ENCODE peak calls at places on chromosome 4, in four cellular contexts. S, M, E and P are unnamed samples.
A peak's percentile ranks its signal among the peaks of the same experiment; 100 is the strongest.

GRCh38 chr4:154854362-154854761 is 73.3 kb downstream of the RBM46 start:
- DNase-seq in M (no peak), S (no peak), E (no peak), P (no peak)

GRCh38 chr4:9800878-9801277 is 19.4 kb downstream of the DRD5 start:
- DNase-seq in M (peak; percentile 39), S (no peak), E (no peak), P (no peak)

GRCh38 chr4:147482281-147482680 is 1.4 kb downstream of the EDNRA start:
- DNase-seq in E (no peak), M (no peak), S (no peak), P (no peak)

GRCh38 chr4:3489451-3489962 is 26.4 kb downstream of the DOK7 start:
- DNase-seq in E (no peak), M (no peak), S (peak; percentile 81), P (peak; percentile 24)

GRCh38 chr4:157221895-157222763 is 1.6 kb downstream of the GRIA2 start:
- DNase-seq in M (peak; percentile 83), E (no peak), S (peak; percentile 67), P (no peak)

GRCh38 chr4:66691101-66691500 is 854.2 kb downstream of the CENPC start:
- DNase-seq in M (no peak), E (no peak), S (no peak), P (no peak)

GRCh38 chr4:169975131-169975836 is 50.9 kb downstream of the MFAP3L start:
- DNase-seq in E (no peak), S (no peak), M (no peak), P (no peak)

GRCh38 chr4:139951051-139951450 is 202.9 kb downstream of the MAML3 start:
- DNase-seq in M (no peak), S (no peak), E (no peak), P (peak; percentile 12)

GRCh38 chr4:136784326-136784725 is 748.0 kb downstream of the PCDH18 start:
- DNase-seq in M (no peak), S (no peak), E (no peak), P (no peak)

GRCh38 chr4:120858776-120859175 is 63.8 kb downstream of the PRDM5 start:
- DNase-seq in S (no peak), E (no peak), M (no peak), P (no peak)

GRCh38 chr4:157005193-157005592 is 33.6 kb upstream of the PDGFC start:
- DNase-seq in S (no peak), E (no peak), M (peak; percentile 36), P (no peak)

GRCh38 chr4:172042714-172043114 is 229.5 kb downstream of the GALNTL6 start:
- DNase-seq in E (no peak), S (no peak), M (peak; percentile 0), P (no peak)

GRCh38 chr4:19880205-19880604 is 371.5 kb upstream of the SLIT2 start:
- DNase-seq in S (no peak), E (no peak), M (no peak), P (no peak)

GRCh38 chr4:125750399-125750798 is 435.6 kb downstream of the FAT4 start:
- DNase-seq in E (no peak), M (no peak), S (no peak), P (no peak)

GRCh38 chr4:21046121-21046520 is 345.9 kb downstream of the PACRGL start:
- DNase-seq in M (no peak), S (no peak), E (no peak), P (no peak)

GRCh38 chr4:44725861-44726820 is at the start of gene GNPDA2:
- DNase-seq in M (peak; percentile 78), S (peak; percentile 96), E (peak; percentile 70), P (peak; percentile 91)